ENCODE peak calls at places on chromosomes 6 and 20, in four cellular contexts. Q is K562, Z is HepG2, A is A549. T is an unnamed sample.

GRCh38 chr20:59940129-59940955 is at the start of the genes FAM217B and PPP1R3D:
- DNase-seq in Z (peak; percentile 93), Q (peak; percentile 93), A (peak; percentile 95), T (peak; percentile 91)

GRCh38 chr20:48538856-48539255 is 288.9 kb downstream of the PREX1 start:
- DNase-seq in A (no peak), Z (no peak), Q (no peak), T (no peak)

GRCh38 chr6:100512203-100512862 is 47.6 kb upstream of the SIM1 start:
- DNase-seq in A (no peak), Q (no peak), Z (no peak), T (no peak)

GRCh38 chr6:147048930-147049329 is 155.3 kb upstream of the STXBP5 start:
- DNase-seq in Q (peak; percentile 16), Z (no peak), A (no peak), T (no peak)

GRCh38 chr6:130322673-130323268 is 43.0 kb upstream of the TMEM200A start:
- DNase-seq in Z (peak; percentile 55), Q (peak; percentile 25), A (no peak), T (peak; percentile 23)

GRCh38 chr6:29516108-29516507 is 28.4 kb upstream of the MAS1L start:
- DNase-seq in Z (no peak), A (no peak), Q (no peak), T (no peak)

GRCh38 chr20:53421343-53421742 is 172.3 kb downstream of the ZNF217 start:
- DNase-seq in A (no peak), Q (no peak), Z (no peak), T (no peak)

GRCh38 chr6:163725008-163725941 is 310.8 kb downstream of the QKI start:
- DNase-seq in Z (no peak), Q (no peak), A (no peak), T (no peak)

GRCh38 chr6:136571065-136571464 is 20.8 kb upstream of the MAP7 start:
- DNase-seq in A (no peak), Q (no peak), Z (no peak), T (no peak)

GRCh38 chr6:84522135-84522535 is 242.3 kb downstream of the TBX18 start:
- DNase-seq in A (peak; percentile 10), Z (no peak), Q (no peak), T (no peak)

GRCh38 chr6:38346291-38347079 is 293.2 kb downstream of the BTBD9 start:
- DNase-seq in A (no peak), Z (no peak), Q (no peak), T (no peak)

GRCh38 chr6:122052501-122052900 is 347.0 kb upstream of the HSF2 start:
- DNase-seq in Z (no peak), A (no peak), Q (no peak), T (no peak)

GRCh38 chr6:46323312-46323965 is 152.7 kb upstream of the ENPP5 start:
- DNase-seq in Z (no peak), Q (no peak), A (no peak), T (no peak)

GRCh38 chr6:165244524-165245247 is 64.7 kb downstream of the C6orf118 start:
- DNase-seq in Z (no peak), A (no peak), Q (no peak), T (no peak)

GRCh38 chr6:5809471-5809870 is 197.3 kb downstream of the NRN1 start:
- DNase-seq in Q (no peak), Z (no peak), A (no peak), T (no peak)

GRCh38 chr6:5817869-5818268 is 188.9 kb downstream of the NRN1 start:
- DNase-seq in Q (no peak), Z (no peak), A (no peak), T (no peak)

GRCh38 chr6:5814116-5814515 is 192.6 kb downstream of the NRN1 start:
- DNase-seq in Z (no peak), A (no peak), Q (no peak), T (no peak)

GRCh38 chr6:5818959-5819358 is 187.8 kb downstream of the NRN1 start:
- DNase-seq in Q (no peak), Z (no peak), A (no peak), T (no peak)

DNA sequence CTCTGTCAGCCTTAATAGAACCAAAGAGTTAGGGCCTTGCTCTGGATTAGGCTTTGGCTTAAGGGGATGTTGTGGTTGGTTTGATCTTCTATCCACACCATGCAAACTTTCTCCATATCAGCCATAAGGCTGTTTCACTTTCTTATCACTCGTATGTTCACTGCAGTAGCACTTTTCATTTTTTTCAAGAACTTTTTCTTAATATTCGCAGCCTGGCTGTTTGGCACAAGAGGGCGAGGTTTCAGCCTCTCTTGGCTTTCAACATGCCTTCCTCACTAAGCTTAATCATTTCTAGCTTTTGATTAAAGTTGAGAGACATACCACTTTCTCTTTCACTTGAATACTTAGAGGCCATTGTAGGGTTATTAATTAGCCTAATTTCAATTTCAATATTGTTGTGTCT is 193.1 kb downstream of the NRN1 start:
- DNase-seq in A (no peak), Q (no peak), Z (no peak), T (no peak)
- TF ChIP-seq HMGXB4 in A (no peak), Q (no peak), Z (no peak), T (no peak)

GRCh38 chr6:2764610-2765165 is 505 bp upstream of the WRNIP1 start:
- DNase-seq in Z (peak; percentile 50), A (peak; percentile 47), Q (peak; percentile 97), T (no peak)

GRCh38 chr6:2766767-2767314 is 1.6 kb downstream of the WRNIP1 start:
- DNase-seq in Q (no peak), Z (no peak), A (no peak), T (no peak)

GRCh38 chr6:2765166-2765895 is at the start of gene WRNIP1:
- DNase-seq in Z (peak; percentile 99), Q (peak; percentile 87), A (peak; percentile 84), T (peak; percentile 96)

GRCh38 chr6:2767327-2767985 is 2.3 kb downstream of the WRNIP1 start:
- DNase-seq in A (no peak), Z (no peak), Q (no peak), T (no peak)

GRCh38 chr6:2765896-2766766 is 938 bp downstream of the WRNIP1 start:
- DNase-seq in Z (no peak), A (peak; percentile 23), Q (peak; percentile 86), T (peak; percentile 47)
- TF ChIP-seq NR3C1 in Z (no peak), A (no peak), Q (peak; percentile 53), T (no peak)

GRCh38 chr6:19757036-19757435 is 80.1 kb upstream of the ID4 start:
- DNase-seq in A (no peak), Z (peak; percentile 58), Q (no peak), T (no peak)
- TF ChIP-seq HMGXB4 in A (no peak), Z (no peak), Q (no peak), T (no peak)

DNA sequence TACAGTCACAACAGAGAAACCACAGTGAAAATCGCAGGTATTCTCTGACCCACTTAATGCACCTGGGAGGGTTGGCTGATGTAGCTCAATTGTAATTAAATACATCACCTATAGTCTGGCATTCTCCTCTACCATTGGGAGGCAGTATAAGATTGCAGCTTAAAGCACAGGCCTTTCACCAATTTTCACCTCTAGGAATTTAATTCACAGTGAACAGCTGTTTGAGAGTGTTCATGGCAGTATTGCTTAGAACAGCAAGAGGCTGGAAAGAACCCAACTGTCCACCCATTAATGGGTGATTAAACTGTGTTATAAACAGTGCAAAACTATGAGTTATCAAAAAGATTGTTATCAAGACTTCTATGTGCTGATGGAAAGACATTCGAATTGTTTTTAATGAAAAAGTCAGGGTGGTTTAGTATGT is 2.0 kb downstream of the EDEM2 start:
- DNase-seq in A (peak; percentile 77), Z (peak; percentile 77), Q (peak; percentile 54), T (no peak)
- TF ChIP-seq NR3C1 in A (no peak), Z (no peak), Q (no peak), T (no peak)

DNA sequence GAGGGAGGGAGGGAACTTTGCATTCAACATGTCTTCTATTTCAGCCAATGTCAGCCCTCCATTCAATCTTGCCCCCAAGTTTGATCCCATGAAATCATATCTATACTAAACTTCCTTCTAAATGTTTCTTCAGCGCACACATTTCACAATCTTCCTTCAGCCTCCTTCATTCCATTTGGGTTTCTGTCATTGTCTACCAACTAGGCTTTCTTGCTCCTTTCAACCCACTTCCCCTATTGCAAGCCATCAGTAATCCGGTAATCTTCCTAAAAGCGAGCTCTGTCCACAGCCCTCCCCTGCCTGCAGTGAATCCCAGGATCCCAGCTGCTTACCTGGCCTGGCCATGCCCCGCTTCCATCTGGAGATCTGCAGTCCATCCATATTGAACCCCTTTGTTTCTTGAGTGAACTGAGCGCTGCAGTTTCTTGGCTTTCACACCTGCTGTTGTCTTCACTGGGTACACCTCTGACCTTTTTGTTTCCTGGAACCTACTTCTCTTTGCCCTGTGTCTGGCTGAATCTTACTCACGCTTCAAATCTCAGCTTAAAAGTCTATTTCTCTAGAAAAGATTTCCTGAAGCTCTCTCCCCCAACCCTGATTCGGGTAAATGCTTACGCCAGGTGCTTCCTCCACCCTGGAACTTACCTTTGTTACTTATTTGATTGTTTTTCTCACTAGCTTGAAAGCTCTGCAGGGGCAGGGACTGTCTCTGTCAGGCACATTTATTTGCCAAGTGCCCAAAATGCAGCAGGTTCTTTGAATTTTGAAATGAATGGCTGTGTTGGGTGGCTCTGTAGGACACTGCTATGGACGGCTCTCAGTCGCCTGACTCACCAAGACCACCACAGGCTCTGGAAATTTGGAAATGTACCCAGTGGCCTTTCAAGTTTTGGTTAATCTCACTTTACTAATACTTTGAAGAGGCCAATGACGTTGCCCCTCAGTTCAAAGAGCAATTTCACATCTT is 50.3 kb downstream of the ADTRP start:
- DNase-seq in A (no peak), Q (no peak), Z (no peak), T (no peak)
- TF ChIP-seq HMGXB4 in A (no peak), Q (no peak), Z (no peak), T (no peak)

GRCh38 chr20:61656198-61656597 is 404.1 kb downstream of the CDH4 start:
- DNase-seq in A (no peak), Z (no peak), Q (no peak), T (no peak)
- TF ChIP-seq NR3C1 in A (no peak), Z (no peak), Q (no peak), T (no peak)

GRCh38 chr20:37406010-37406998 is 60.4 kb downstream of the SRC start:
- DNase-seq in A (peak; percentile 59), Z (no peak), Q (peak; percentile 95), T (peak; percentile 55)

GRCh38 chr20:37408202-37408929 is 62.4 kb downstream of the SRC start:
- DNase-seq in A (no peak), Q (no peak), Z (no peak), T (no peak)

GRCh38 chr20:37407117-37407566 is 61.2 kb downstream of the SRC start:
- DNase-seq in A (no peak), Q (no peak), Z (no peak), T (no peak)

GRCh38 chr20:37408930-37409210 is 62.9 kb downstream of the SRC start:
- DNase-seq in A (no peak), Z (no peak), Q (no peak), T (no peak)

DNA sequence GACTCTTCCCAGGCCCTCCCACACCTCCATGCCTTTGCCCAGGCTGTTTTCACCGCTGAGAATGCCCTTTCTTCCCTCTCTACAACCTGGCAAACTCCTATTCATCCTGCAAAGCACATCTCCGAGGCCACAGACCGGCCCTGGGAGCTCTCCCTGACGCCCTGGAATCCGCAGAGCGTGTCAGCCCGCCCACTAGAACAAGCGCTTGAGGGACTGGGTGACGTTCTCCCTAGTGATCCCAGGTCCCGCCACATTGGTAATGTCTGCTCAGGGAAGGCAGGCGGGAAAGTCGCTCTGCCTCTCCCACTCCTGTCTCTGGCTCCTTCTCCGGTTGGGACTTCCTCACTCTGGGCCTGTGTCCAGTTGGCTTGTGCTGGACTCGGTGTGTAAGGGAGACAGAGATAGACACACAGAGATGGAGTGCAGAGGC is 61.6 kb downstream of the SRC start:
- DNase-seq in A (no peak), Z (peak; percentile 43), Q (no peak), T (no peak)
- TF ChIP-seq HMGXB4 in A (no peak), Z (no peak), Q (no peak), T (no peak)